ENCODE peak calls at places on chromosomes 1 and 21, in nine cellular contexts. V, Q, H, E, S, C, R, P and T are unnamed samples.

GRCh38 chr1:167627865-167628641 is 2.0 kb upstream of the RCSD1 start:
- DNase-seq in E (no peak), C (no peak), P (no peak), Q (no peak), S (no peak), H (peak), R (peak), V (peak), T (no peak)

GRCh38 chr1:106699436-106699835 is 357.0 kb upstream of the PRMT6 start:
- DNase-seq in C (no peak), R (no peak), V (no peak), Q (no peak), E (no peak), S (no peak), H (no peak), P (no peak), T (no peak)

GRCh38 chr1:79373481-79374132 is 367.1 kb upstream of the ADGRL4 start:
- DNase-seq in P (no peak), V (no peak), R (no peak), S (peak), H (no peak), C (no peak), E (no peak), Q (no peak), T (peak)

GRCh38 chr1:234844479-234845031 is 234.6 kb upstream of the IRF2BP2 start:
- DNase-seq in H (no peak), Q (no peak), S (no peak), P (no peak), R (no peak), C (no peak), V (no peak), E (peak), T (no peak)

GRCh38 chr1:151372411-151372934 is at the start of gene SELENBP1:
- DNase-seq in S (peak), H (no peak), E (peak), Q (peak), R (peak), V (peak), P (peak), C (peak), T (no peak)

GRCh38 chr1:168920456-168921094 is 185.9 kb upstream of the ATP1B1 start:
- DNase-seq in R (no peak), P (no peak), Q (peak), H (no peak), V (no peak), S (peak), E (peak), C (no peak), T (no peak)

GRCh38 chr1:92933459-92933858 is 27.8 kb downstream of the DIPK1A start:
- DNase-seq in E (no peak), Q (no peak), R (no peak), V (no peak), P (no peak), C (no peak), H (no peak), S (peak), T (no peak)

GRCh38 chr1:115911298-115911697 is 65.0 kb upstream of the SLC22A15 start:
- DNase-seq in Q (no peak), P (no peak), V (no peak), C (no peak), H (no peak), R (no peak), S (no peak), E (no peak), T (no peak)

GRCh38 chr1:24912359-24913273 is 17.5 kb downstream of the RUNX3 start:
- DNase-seq in R (no peak), E (no peak), C (no peak), P (no peak), S (no peak), V (no peak), H (no peak), Q (no peak), T (no peak)

GRCh38 chr1:230456478-230456877 is 30.3 kb upstream of the PGBD5 start:
- DNase-seq in R (no peak), S (no peak), Q (no peak), H (no peak), E (no peak), C (no peak), P (no peak), V (no peak), T (no peak)

GRCh38 chr1:115654663-115655306 is 13.0 kb downstream of the VANGL1 start:
- DNase-seq in V (no peak), H (no peak), P (no peak), R (no peak), E (no peak), Q (no peak), C (no peak), S (peak), T (no peak)

GRCh38 chr1:34695580-34695979 is 59.3 kb upstream of the GJB5 start:
- DNase-seq in H (no peak), P (no peak), S (no peak), E (no peak), R (no peak), Q (no peak), V (no peak), C (no peak), T (no peak)

GRCh38 chr1:31605908-31606427 is 11.5 kb upstream of the HCRTR1 start:
- DNase-seq in E (peak), P (no peak), V (no peak), S (peak), Q (no peak), C (no peak), R (no peak), H (no peak), T (no peak)

GRCh38 chr21:28821276-28822063 is 171.2 kb downstream of the LTN1 start:
- DNase-seq in S (no peak), V (no peak), Q (no peak), C (no peak), H (no peak), P (no peak), R (no peak), E (no peak), T (no peak)

GRCh38 chr1:198915327-198916231 is 276.7 kb downstream of the PTPRC start:
- DNase-seq in R (no peak), H (no peak), P (no peak), V (no peak), Q (no peak), E (no peak), S (no peak), C (no peak), T (no peak)

GRCh38 chr1:145804235-145805045 is 19.5 kb downstream of the RNF115 start:
- DNase-seq in E (no peak), H (no peak), V (no peak), S (peak), P (no peak), C (no peak), Q (no peak), R (no peak), T (peak)

GRCh38 chr1:226111865-226112395 is 49.4 kb downstream of the H3-3A start:
- DNase-seq in C (no peak), E (no peak), S (no peak), R (peak), P (no peak), Q (no peak), H (no peak), V (no peak), T (no peak)

GRCh38 chr1:170885551-170885950 is 49.8 kb upstream of the MROH9 start:
- DNase-seq in Q (no peak), C (no peak), S (no peak), P (no peak), E (no peak), R (no peak), H (no peak), V (no peak), T (peak)

GRCh38 chr1:26697978-26698849 is 2.4 kb downstream of the ARID1A start:
- DNase-seq in P (no peak), V (peak), R (peak), Q (peak), H (peak), C (peak), E (peak), S (peak), T (peak)

GRCh38 chr1:212666116-212666775 is 33.4 kb downstream of the BATF3 start:
- DNase-seq in R (no peak), V (no peak), P (no peak), S (no peak), C (no peak), H (no peak), E (no peak), Q (no peak), T (no peak)

GRCh38 chr1:210855440-210855839 is 278.5 kb downstream of the KCNH1 start:
- DNase-seq in H (no peak), S (no peak), V (no peak), P (no peak), Q (no peak), R (no peak), C (no peak), E (no peak), T (no peak)

GRCh38 chr1:159015440-159015909 is 5.8 kb downstream of the IFI16 start:
- DNase-seq in Q (peak), R (peak), V (peak), C (peak), S (peak), H (peak), P (no peak), E (peak), T (peak)

GRCh38 chr1:64223329-64224151 is 20.1 kb downstream of the UBE2U start:
- DNase-seq in C (no peak), V (no peak), S (peak), Q (no peak), E (peak), H (no peak), P (no peak), R (no peak), T (no peak)

GRCh38 chr1:18913065-18913502 is 10.7 kb upstream of the ALDH4A1 start:
- DNase-seq in Q (peak), H (peak), E (peak), S (peak), V (peak), C (peak), P (peak), R (peak), T (no peak)
- H3K4me3 ChIP-seq in Q (no peak), H (no peak), E (peak), S (no peak), V (no peak), C (no peak), P (no peak), R (no peak), T (no peak)

GRCh38 chr1:2533356-2533755 is 3.3 kb upstream of the HES5 start:
- DNase-seq in P (no peak), E (no peak), V (no peak), Q (no peak), S (no peak), H (no peak), C (no peak), R (no peak), T (no peak)

GRCh38 chr1:2535455-2535854 is 5.4 kb upstream of the HES5 start:
- DNase-seq in E (no peak), S (no peak), P (no peak), H (no peak), R (no peak), C (no peak), Q (no peak), V (no peak), T (no peak)

GRCh38 chr1:2535981-2536380 is 5.9 kb upstream of the HES5 start:
- DNase-seq in S (no peak), V (no peak), C (no peak), Q (no peak), H (no peak), P (no peak), R (no peak), E (no peak), T (no peak)

GRCh38 chr1:2534315-2534714 is 4.3 kb upstream of the HES5 start:
- DNase-seq in C (no peak), S (no peak), P (no peak), Q (no peak), E (no peak), R (no peak), H (no peak), V (no peak), T (no peak)

GRCh38 chr1:2534775-2535387 is 4.8 kb upstream of the HES5 start:
- DNase-seq in P (no peak), Q (no peak), E (no peak), C (peak), S (peak), V (peak), R (no peak), H (no peak), T (no peak)
- H3K4me3 ChIP-seq in P (no peak), Q (no peak), E (no peak), C (no peak), S (no peak), V (no peak), R (no peak), H (no peak), T (no peak)

DNA sequence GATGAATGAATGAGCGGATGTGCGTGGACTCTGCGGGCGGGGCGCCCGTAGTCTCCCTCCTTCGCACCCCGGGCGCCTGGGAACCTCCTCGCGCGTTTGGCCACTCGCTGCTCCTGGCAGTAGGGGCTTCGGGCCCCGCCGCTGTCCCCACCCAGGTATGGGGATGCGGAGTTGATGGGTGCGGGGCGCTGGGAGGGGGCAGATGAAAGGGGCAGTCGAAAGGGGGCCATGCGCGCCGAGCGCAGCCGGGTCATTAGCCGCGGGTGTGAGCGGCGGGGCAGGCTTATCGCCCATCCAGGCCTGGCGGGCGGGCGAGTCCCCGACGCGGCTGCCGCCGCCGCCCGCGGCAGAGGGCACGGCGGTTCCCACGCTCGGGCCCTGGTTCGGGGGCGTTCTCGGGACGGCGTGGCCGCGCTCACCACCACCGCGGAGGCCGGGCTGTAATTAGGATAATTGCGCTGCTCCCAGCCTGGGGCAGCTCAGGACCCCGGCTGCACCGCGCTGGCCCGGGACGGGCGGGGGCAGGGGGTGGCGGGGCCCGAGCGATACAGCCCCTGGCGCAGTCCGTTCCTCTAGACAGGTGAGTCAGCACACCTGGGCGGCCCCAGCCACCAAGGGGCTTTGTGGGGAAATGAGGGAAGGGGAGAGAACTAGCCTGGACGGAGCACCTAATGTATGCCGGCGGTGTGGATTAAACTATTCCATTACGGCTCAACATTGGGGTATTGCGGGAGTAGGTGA is 22.1 kb upstream of the CITED4 start:
- DNase-seq in S (no peak), Q (no peak), E (no peak), P (no peak), H (no peak), C (no peak), V (no peak), R (no peak), T (no peak)
- H3K4me3 ChIP-seq in S (no peak), Q (no peak), E (peak), P (no peak), H (no peak), C (peak), V (no peak), R (no peak), T (peak)

GRCh38 chr1:114033219-114033706 is 54.0 kb downstream of the OLFML3 start:
- DNase-seq in V (no peak), H (no peak), S (peak), Q (no peak), E (no peak), R (no peak), P (no peak), C (no peak), T (no peak)
- H3K4me3 ChIP-seq in V (no peak), H (no peak), S (no peak), Q (no peak), E (no peak), R (no peak), P (no peak), C (no peak), T (no peak)

DNA sequence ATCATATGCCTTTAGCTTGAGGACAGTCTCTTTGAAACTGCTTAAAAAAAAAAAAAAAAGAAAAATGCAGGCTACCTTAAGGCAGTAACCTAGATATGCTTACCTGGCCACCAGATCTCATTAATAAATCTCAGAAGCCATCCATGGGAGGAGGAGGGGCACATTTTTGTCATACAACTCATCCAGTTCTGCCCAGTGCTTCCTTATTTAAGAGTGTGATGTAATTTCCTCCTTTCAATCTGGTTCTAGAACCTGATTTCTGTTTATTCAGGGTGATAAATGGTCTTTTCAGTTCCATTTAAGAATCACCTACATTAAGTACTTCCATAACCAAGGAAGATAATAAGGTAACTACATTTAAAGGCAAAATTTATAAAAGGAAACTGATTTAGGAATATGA is 6.1 kb downstream of the ERRFI1 start:
- DNase-seq in C (no peak), E (no peak), V (no peak), S (peak), R (no peak), H (no peak), Q (no peak), P (no peak), T (no peak)
- H3K4me3 ChIP-seq in C (no peak), E (no peak), V (no peak), S (no peak), R (no peak), H (no peak), Q (no peak), P (no peak), T (no peak)

GRCh38 chr1:53376742-53377437 is 49.0 kb upstream of the LRP8 start:
- DNase-seq in R (peak), P (no peak), C (no peak), H (no peak), E (no peak), Q (no peak), V (no peak), S (no peak), T (no peak)

GRCh38 chr1:53373246-53373645 is 45.4 kb upstream of the LRP8 start:
- DNase-seq in S (no peak), R (peak), E (no peak), H (no peak), C (no peak), Q (no peak), P (no peak), V (no peak), T (no peak)

GRCh38 chr1:53376041-53376461 is 48.2 kb upstream of the LRP8 start:
- DNase-seq in Q (no peak), V (no peak), H (no peak), E (no peak), C (no peak), S (no peak), R (peak), P (no peak), T (no peak)

GRCh38 chr1:53377438-53377841 is 49.6 kb upstream of the LRP8 start:
- DNase-seq in E (no peak), S (no peak), R (peak), V (no peak), P (no peak), Q (no peak), C (peak), H (no peak), T (no peak)

DNA sequence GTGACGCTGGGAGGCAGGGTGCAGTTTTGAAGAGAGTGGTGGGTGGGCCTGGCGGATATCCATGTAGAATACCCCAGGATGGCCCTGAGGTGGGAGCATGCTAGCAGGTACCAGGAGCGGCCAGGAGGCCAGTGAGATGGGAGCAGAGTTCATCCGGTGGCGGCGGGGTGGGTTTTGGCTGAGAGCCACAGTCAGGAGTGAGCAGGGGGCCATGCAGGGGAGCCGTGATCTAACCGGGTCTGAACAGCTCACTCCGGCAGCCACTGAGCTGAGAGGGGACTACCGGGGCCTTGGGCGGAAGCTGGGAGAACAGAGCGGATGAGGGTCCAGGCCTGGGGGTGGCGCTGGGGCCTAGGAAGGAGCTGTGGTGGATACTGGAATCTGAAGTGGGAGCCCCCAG is 47.6 kb upstream of the LRP8 start:
- DNase-seq in C (no peak), P (no peak), H (no peak), R (peak), S (no peak), Q (no peak), E (no peak), V (no peak), T (no peak)
- H3K4me3 ChIP-seq in C (no peak), P (no peak), H (no peak), R (no peak), S (no peak), Q (no peak), E (no peak), V (no peak), T (no peak)

DNA sequence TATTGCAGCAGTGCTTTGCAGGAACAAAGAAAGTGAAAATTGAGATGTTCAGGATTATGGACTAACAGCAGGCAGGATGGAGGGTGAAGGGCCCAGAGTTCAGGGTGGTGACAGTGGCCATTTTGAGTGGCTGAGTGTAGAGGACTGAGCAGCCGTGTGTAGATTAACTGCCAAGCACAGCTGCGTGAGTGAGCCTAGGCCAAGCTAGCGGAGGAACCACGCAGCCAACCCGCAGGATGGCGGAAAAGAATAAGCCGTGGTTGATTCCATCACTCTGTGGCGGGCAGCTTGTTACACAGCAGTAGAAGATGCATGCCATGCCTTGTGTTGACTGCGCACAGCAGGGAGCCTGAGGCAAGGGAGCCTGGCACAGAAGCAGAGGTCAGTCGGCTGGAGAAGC is 102.5 kb upstream of the KIF26B start:
- DNase-seq in E (no peak), H (no peak), S (no peak), P (no peak), V (no peak), C (no peak), Q (no peak), R (no peak), T (no peak)
- H3K4me3 ChIP-seq in E (no peak), H (no peak), S (no peak), P (no peak), V (no peak), C (peak), Q (no peak), R (no peak), T (no peak)

DNA sequence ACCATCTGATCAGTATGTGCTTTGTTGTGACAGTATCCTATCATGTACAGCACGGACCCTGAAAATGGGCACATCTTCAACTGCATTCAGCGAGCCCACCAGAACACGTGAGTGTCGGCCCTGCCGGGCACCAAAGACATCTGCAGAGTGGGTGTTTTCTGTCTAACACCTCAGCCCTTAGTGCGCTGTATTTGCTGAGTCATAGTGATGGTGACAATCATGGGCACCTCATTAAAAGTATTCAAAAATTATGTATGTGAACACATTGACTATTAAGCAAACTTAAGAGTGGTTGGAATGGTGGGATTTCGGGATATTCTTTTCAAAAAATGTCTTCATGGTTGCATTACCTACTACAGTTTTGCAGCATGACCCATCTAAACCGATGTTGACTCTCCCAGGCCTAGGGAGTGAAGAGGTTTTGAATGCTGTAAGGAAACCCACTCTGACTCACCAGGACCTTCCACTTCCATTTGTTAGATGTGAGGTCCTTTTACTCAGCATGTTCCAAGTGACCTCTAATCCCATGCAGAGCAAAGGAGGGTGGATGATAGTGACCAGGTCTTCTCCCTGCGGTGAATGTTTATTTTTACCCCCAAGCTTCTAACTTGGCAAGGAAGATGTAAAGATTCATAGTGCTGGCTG is 20.1 kb downstream of the MGST3 start:
- DNase-seq in V (no peak), H (no peak), C (no peak), S (no peak), P (no peak), E (no peak), R (no peak), Q (no peak), T (no peak)
- H3K4me3 ChIP-seq in V (no peak), H (no peak), C (no peak), S (no peak), P (no peak), E (no peak), R (no peak), Q (no peak), T (no peak)